ENCODE peak calls at places on chromosomes 13 and 19, in eight cellular contexts. One of them, this sample, is unnamed.

GRCh38 chr13:91017031-91017668 is 330.3 kb upstream of the MIR17HG start:
- DNase-seq in neural crest cell: peak
- DNase-seq in stimulated activated CD4-positive, alpha-beta T cell treated with anti-CD3 and anti-CD28 coated beads, Interleukin-2, amount 100 ng/mL, for 48 hours: peak
- DNase-seq in activated CD4-positive, alpha-beta T cell treated with anti-CD3 and anti-CD28 coated beads for 24 hours: no peak
- DNase-seq in mucosa of descending colon: no peak
- DNase-seq in H7: peak
- DNase-seq in stimulated activated CD8-positive, alpha-beta memory T cell treated with anti-CD3 and anti-CD28 coated beads, Interleukin-7, amount 100 ng/mL, for 1 hour: no peak
- DNase-seq in right lobe of liver: no peak
- DNase-seq in this sample: peak

GRCh38 chr13:53200498-53201453 is 172.2 kb downstream of the OLFM4 start:
- DNase-seq in neural crest cell: peak
- DNase-seq in stimulated activated CD4-positive, alpha-beta T cell treated with anti-CD3 and anti-CD28 coated beads, Interleukin-2, amount 100 ng/mL, for 48 hours: peak
- DNase-seq in activated CD4-positive, alpha-beta T cell treated with anti-CD3 and anti-CD28 coated beads for 24 hours: no peak
- DNase-seq in mucosa of descending colon: peak
- DNase-seq in H7: peak
- DNase-seq in stimulated activated CD8-positive, alpha-beta memory T cell treated with anti-CD3 and anti-CD28 coated beads, Interleukin-7, amount 100 ng/mL, for 1 hour: no peak
- DNase-seq in right lobe of liver: no peak
- DNase-seq in this sample: peak

GRCh38 chr19:27955484-27955883 is 1257.5 kb downstream of the UQCRFS1 start:
- DNase-seq in neural crest cell: no peak
- DNase-seq in stimulated activated CD4-positive, alpha-beta T cell treated with anti-CD3 and anti-CD28 coated beads, Interleukin-2, amount 100 ng/mL, for 48 hours: no peak
- DNase-seq in activated CD4-positive, alpha-beta T cell treated with anti-CD3 and anti-CD28 coated beads for 24 hours: no peak
- DNase-seq in mucosa of descending colon: no peak
- DNase-seq in H7: no peak
- DNase-seq in stimulated activated CD8-positive, alpha-beta memory T cell treated with anti-CD3 and anti-CD28 coated beads, Interleukin-7, amount 100 ng/mL, for 1 hour: no peak
- DNase-seq in right lobe of liver: no peak
- DNase-seq in this sample: no peak

GRCh38 chr19:4455742-4456565 is 1.6 kb downstream of the UBXN6 start:
- DNase-seq in neural crest cell: no peak
- DNase-seq in stimulated activated CD4-positive, alpha-beta T cell treated with anti-CD3 and anti-CD28 coated beads, Interleukin-2, amount 100 ng/mL, for 48 hours: no peak
- DNase-seq in activated CD4-positive, alpha-beta T cell treated with anti-CD3 and anti-CD28 coated beads for 24 hours: no peak
- DNase-seq in mucosa of descending colon: no peak
- DNase-seq in H7: peak
- DNase-seq in stimulated activated CD8-positive, alpha-beta memory T cell treated with anti-CD3 and anti-CD28 coated beads, Interleukin-7, amount 100 ng/mL, for 1 hour: no peak
- DNase-seq in right lobe of liver: peak
- DNase-seq in this sample: no peak

GRCh38 chr19:53365134-53365898 is at the start of gene ZNF525:
- DNase-seq in neural crest cell: peak
- DNase-seq in stimulated activated CD4-positive, alpha-beta T cell treated with anti-CD3 and anti-CD28 coated beads, Interleukin-2, amount 100 ng/mL, for 48 hours: peak
- DNase-seq in activated CD4-positive, alpha-beta T cell treated with anti-CD3 and anti-CD28 coated beads for 24 hours: peak
- DNase-seq in mucosa of descending colon: peak
- DNase-seq in H7: peak
- DNase-seq in stimulated activated CD8-positive, alpha-beta memory T cell treated with anti-CD3 and anti-CD28 coated beads, Interleukin-7, amount 100 ng/mL, for 1 hour: peak
- DNase-seq in right lobe of liver: peak
- DNase-seq in this sample: peak

GRCh38 chr13:20489185-20489820 is 36.4 kb downstream of the CRYL1 start:
- DNase-seq in neural crest cell: no peak
- DNase-seq in stimulated activated CD4-positive, alpha-beta T cell treated with anti-CD3 and anti-CD28 coated beads, Interleukin-2, amount 100 ng/mL, for 48 hours: no peak
- DNase-seq in activated CD4-positive, alpha-beta T cell treated with anti-CD3 and anti-CD28 coated beads for 24 hours: no peak
- DNase-seq in mucosa of descending colon: no peak
- DNase-seq in H7: no peak
- DNase-seq in stimulated activated CD8-positive, alpha-beta memory T cell treated with anti-CD3 and anti-CD28 coated beads, Interleukin-7, amount 100 ng/mL, for 1 hour: peak
- DNase-seq in right lobe of liver: no peak
- DNase-seq in this sample: peak

GRCh38 chr19:310781-311496 is 19.7 kb upstream of the PLPP2 start:
- DNase-seq in neural crest cell: no peak
- DNase-seq in stimulated activated CD4-positive, alpha-beta T cell treated with anti-CD3 and anti-CD28 coated beads, Interleukin-2, amount 100 ng/mL, for 48 hours: no peak
- DNase-seq in activated CD4-positive, alpha-beta T cell treated with anti-CD3 and anti-CD28 coated beads for 24 hours: no peak
- DNase-seq in mucosa of descending colon: no peak
- DNase-seq in H7: peak
- DNase-seq in stimulated activated CD8-positive, alpha-beta memory T cell treated with anti-CD3 and anti-CD28 coated beads, Interleukin-7, amount 100 ng/mL, for 1 hour: no peak
- DNase-seq in right lobe of liver: no peak
- DNase-seq in this sample: no peak

GRCh38 chr13:85589021-85589420 is 210.2 kb downstream of the SLITRK6 start:
- DNase-seq in neural crest cell: no peak
- DNase-seq in stimulated activated CD4-positive, alpha-beta T cell treated with anti-CD3 and anti-CD28 coated beads, Interleukin-2, amount 100 ng/mL, for 48 hours: no peak
- DNase-seq in activated CD4-positive, alpha-beta T cell treated with anti-CD3 and anti-CD28 coated beads for 24 hours: no peak
- DNase-seq in mucosa of descending colon: no peak
- DNase-seq in H7: no peak
- DNase-seq in stimulated activated CD8-positive, alpha-beta memory T cell treated with anti-CD3 and anti-CD28 coated beads, Interleukin-7, amount 100 ng/mL, for 1 hour: no peak
- DNase-seq in right lobe of liver: no peak
- DNase-seq in this sample: no peak